ENCODE peak calls at places on chromosomes 7 and 10, in four cellular contexts. R, S, B and H are unnamed samples.

GRCh38 chr7:47572939-47573757 is 8.8 kb downstream of the TNS3 start:
- DNase-seq in B (no peak), S (no peak), R (no peak), H (no peak)

GRCh38 chr10:77971804-77972144 is 45.2 kb upstream of the DLG5 start:
- DNase-seq in S (no peak), R (no peak), B (no peak), H (no peak)

GRCh38 chr7:3722396-3722846 is 421.4 kb downstream of the SDK1 start:
- DNase-seq in B (no peak), R (no peak), S (no peak), H (no peak)

GRCh38 chr10:12720217-12720981 is 281.1 kb downstream of the CCDC3 start:
- DNase-seq in B (no peak), S (peak), R (peak), H (peak)

GRCh38 chr7:18555120-18555519 is 59.6 kb downstream of the HDAC9 start:
- DNase-seq in S (no peak), R (no peak), B (no peak), H (no peak)

GRCh38 chr10:110268931-110269640 is 35.6 kb downstream of the SMNDC1 start:
- DNase-seq in B (no peak), R (no peak), S (no peak), H (no peak)

GRCh38 chr10:17307149-17307548 is 79.1 kb downstream of the VIM start:
- DNase-seq in S (no peak), B (no peak), R (no peak), H (no peak)

GRCh38 chr10:3350790-3351364 is 178.3 kb upstream of the PITRM1 start:
- DNase-seq in S (no peak), B (no peak), R (no peak), H (no peak)

GRCh38 chr7:120327054-120327453 is 54.1 kb downstream of the KCND2 start:
- DNase-seq in R (no peak), B (no peak), S (no peak), H (no peak)

GRCh38 chr10:95880704-95881103 is 27.1 kb upstream of the CC2D2B start:
- DNase-seq in B (no peak), R (no peak), S (no peak), H (no peak)

GRCh38 chr7:127336458-127336857 is 56.0 kb downstream of the ZNF800 start:
- DNase-seq in S (no peak), R (no peak), B (no peak), H (no peak)

GRCh38 chr7:126411032-126411820 is 841.5 kb downstream of the GRM8 start:
- DNase-seq in S (no peak), R (no peak), B (no peak), H (no peak)

GRCh38 chr10:120455606-120456005 is 1.4 kb upstream of the PLPP4 start:
- DNase-seq in S (no peak), R (no peak), B (no peak), H (no peak)

GRCh38 chr7:41133700-41134099 is 569.2 kb downstream of the INHBA start:
- DNase-seq in B (no peak), R (no peak), S (no peak), H (no peak)

GRCh38 chr7:125423444-125424155 is 494.0 kb upstream of the POT1 start:
- DNase-seq in B (no peak), S (no peak), R (no peak), H (no peak)

GRCh38 chr7:17130281-17131059 is 168.0 kb upstream of the AHR start:
- DNase-seq in B (no peak), S (peak), R (no peak), H (peak)

GRCh38 chr7:102284891-102285540 is 1.7 kb upstream of the SH2B2 start:
- DNase-seq in S (no peak), B (no peak), R (no peak), H (no peak)

GRCh38 chr7:74225400-74225799 is 15.6 kb downstream of the LAT2 start:
- DNase-seq in R (no peak), B (no peak), S (no peak), H (no peak)

GRCh38 chr7:100215895-100216294 is 3.9 kb upstream of the PVRIG start:
- DNase-seq in R (no peak), S (no peak), B (no peak), H (no peak)

GRCh38 chr10:5441106-5441505 is 28.7 kb downstream of the NET1 start:
- DNase-seq in R (no peak), B (no peak), S (no peak), H (no peak)

GRCh38 chr10:119161680-119162079 is 3.8 kb downstream of the SFXN4 start:
- DNase-seq in B (no peak), R (no peak), S (no peak), H (no peak)

GRCh38 chr10:78688221-78688944 is 380.4 kb upstream of the ZMIZ1 start:
- DNase-seq in B (no peak), R (no peak), S (no peak), H (peak)

GRCh38 chr7:26686448-26686981 is 177.9 kb downstream of the SKAP2 start:
- DNase-seq in R (peak), B (no peak), S (no peak), H (peak)

GRCh38 chr10:13270877-13271551 is 28.9 kb downstream of the PHYH start:
- DNase-seq in B (no peak), R (no peak), S (no peak), H (no peak)

GRCh38 chr10:60522617-60523016 is 132.9 kb upstream of the ANK3 start:
- DNase-seq in B (no peak), R (no peak), S (no peak), H (no peak)

GRCh38 chr10:34808789-34809745 is 6.0 kb downstream of the PARD3 start:
- DNase-seq in B (no peak), R (peak), S (no peak), H (peak)

GRCh38 chr10:35423505-35424306 is 87.4 kb downstream of the CCNY start:
- DNase-seq in B (no peak), S (no peak), R (no peak), H (no peak)

GRCh38 chr7:68925241-68925640 is 673.0 kb upstream of the AUTS2 start:
- DNase-seq in B (no peak), R (peak), S (no peak), H (peak)

GRCh38 chr10:110376021-110376773 is 71.5 kb upstream of the SMNDC1 start:
- DNase-seq in R (no peak), B (no peak), S (no peak), H (no peak)

GRCh38 chr7:151312831-151313809 is 28.5 kb upstream of the NUB1 start:
- DNase-seq in R (no peak), B (no peak), S (no peak), H (no peak)